ENCODE peak calls at places on chromosomes 2 and 18, in six cellular contexts. N is nephron progenitor cell; Y is NCI-H345; R is stimulated activated CD4-positive, alpha-beta T cell treated with anti-CD3 and anti-CD28 coated beads, Interleukin-1b, Interleukin-23, amount 100 ng/mL, for 24 hours; C is RWPE2; S is stimulated activated CD8-positive, alpha-beta memory T cell treated with anti-CD3 and anti-CD28 coated beads, Interleukin-12 subunit alpha, Interleukin-12 subunit beta, amount 100 ng/mL, for 1 hour. F is an unnamed sample.

GRCh38 chr2:67613227-67613626 is 216.1 kb downstream of the ETAA1 start:
- DNase-seq in S (no peak), R (no peak), Y (no peak), C (no peak), N (no peak), F (no peak)

GRCh38 chr2:36380624-36381481 is 25.3 kb downstream of the CRIM1 start:
- DNase-seq in S (no peak), N (peak; percentile 64), Y (no peak), R (no peak), C (peak; percentile 68), F (no peak)

GRCh38 chr2:128311216-128311754 is 7.4 kb downstream of the HS6ST1 start:
- DNase-seq in Y (no peak), R (no peak), C (no peak), N (no peak), S (no peak), F (no peak)

GRCh38 chr2:24190503-24190902 is 15.7 kb downstream of the FAM228A start:
- DNase-seq in Y (no peak), S (no peak), N (no peak), C (no peak), R (no peak), F (no peak)

GRCh38 chr2:16258350-16258749 is 318.0 kb downstream of the MYCN start:
- DNase-seq in R (no peak), C (no peak), N (no peak), Y (no peak), S (no peak), F (no peak)

GRCh38 chr2:172704072-172704936 is 31.3 kb upstream of the RAPGEF4 start:
- DNase-seq in C (no peak), R (no peak), Y (peak; percentile 47), N (no peak), S (no peak), F (no peak)

GRCh38 chr2:23617167-23617787 is 232.3 kb downstream of the KLHL29 start:
- DNase-seq in Y (peak; percentile 72), R (no peak), C (no peak), N (no peak), S (no peak), F (no peak)

GRCh38 chr2:9102861-9103662 is 99.6 kb upstream of the MBOAT2 start:
- DNase-seq in S (no peak), Y (no peak), C (no peak), N (no peak), R (no peak), F (no peak)

GRCh38 chr2:5067816-5068215 is 624.4 kb upstream of the SOX11 start:
- DNase-seq in Y (no peak), N (no peak), S (no peak), R (no peak), C (no peak), F (no peak)

GRCh38 chr18:58496937-58497336 is 132.0 kb downstream of the ALPK2 start:
- DNase-seq in N (no peak), C (no peak), S (no peak), Y (no peak), R (no peak), F (no peak)

GRCh38 chr2:170930132-170931109 is 1.4 kb downstream of the GORASP2 start:
- DNase-seq in R (peak; percentile 12), S (peak; percentile 33), N (no peak), C (no peak), Y (peak; percentile 52), F (peak; percentile 51)

GRCh38 chr18:11886629-11887028 is 21.5 kb downstream of the MPPE1 start:
- DNase-seq in R (no peak), C (no peak), Y (no peak), N (no peak), S (no peak), F (no peak)

GRCh38 chr18:3703732-3704176 is 253.8 kb downstream of the TGIF1 start:
- DNase-seq in N (peak; percentile 64), R (no peak), C (no peak), Y (peak; percentile 28), S (no peak), F (peak; percentile 19)

GRCh38 chr2:179536185-179536584 is 271.6 kb upstream of the SESTD1 start:
- DNase-seq in Y (no peak), N (no peak), R (no peak), S (no peak), C (no peak), F (no peak)

GRCh38 chr2:65370387-65371093 is 61.9 kb downstream of the SPRED2 start:
- DNase-seq in N (peak; percentile 31), S (no peak), C (no peak), Y (no peak), R (no peak), F (no peak)